ENCODE peak calls at places on chromosomes 1 and 21, in nine cellular contexts. I is keratinocyte, B is heart right ventricle, S is fibroblast of lung, R is Calu3, X is endothelial cell, Y is AG04450, K is transverse colon, E is left lung. Q is an unnamed sample.

GRCh38 chr1:56135069-56135863 is 444.1 kb downstream of the PLPP3 start:
- DNase-seq in I (no peak), B (no peak), S (no peak), R (no peak), X (no peak), Y (no peak), K (no peak), E (no peak), Q (no peak)

GRCh38 chr1:24384251-24385090 is 29.1 kb downstream of the STPG1 start:
- DNase-seq in I (no peak), B (no peak), S (peak), R (no peak), X (no peak), Y (no peak), K (peak), E (no peak), Q (no peak)

GRCh38 chr1:179141592-179142244 is 59.8 kb downstream of the TOR3A start:
- DNase-seq in I (no peak), B (no peak), S (peak), R (no peak), X (no peak), Y (peak), K (no peak), E (no peak), Q (no peak)

GRCh38 chr1:197027359-197027758 is 39.7 kb downstream of the F13B start:
- DNase-seq in I (no peak), B (no peak), S (no peak), R (peak), X (no peak), Y (no peak), K (no peak), E (no peak), Q (no peak)

GRCh38 chr21:38839683-38840286 is 34.1 kb downstream of the ETS2 start:
- DNase-seq in I (no peak), B (no peak), S (peak), R (no peak), X (no peak), Y (peak), K (no peak), E (no peak), Q (no peak)

GRCh38 chr1:190175320-190175719 is 302.3 kb downstream of the BRINP3 start:
- DNase-seq in I (no peak), B (no peak), S (peak), R (no peak), X (no peak), Y (peak), K (no peak), E (no peak), Q (no peak)

GRCh38 chr1:56963667-56964066 is 2.1 kb downstream of the C8B start:
- DNase-seq in I (no peak), B (no peak), S (peak), R (no peak), X (no peak), Y (no peak), K (no peak), E (no peak), Q (no peak)

GRCh38 chr1:9121891-9122409 is 7.0 kb downstream of the GPR157 start:
- DNase-seq in I (no peak), B (no peak), S (no peak), R (no peak), X (no peak), Y (no peak), K (no peak), E (peak), Q (no peak)

GRCh38 chr1:3633344-3634058 is 8.7 kb downstream of the TPRG1L start:
- DNase-seq in I (no peak), B (no peak), S (no peak), R (no peak), X (no peak), Y (no peak), K (no peak), E (peak), Q (no peak)

GRCh38 chr21:45318146-45318555 is 30.5 kb upstream of the POFUT2 start:
- DNase-seq in I (no peak), B (no peak), S (no peak), R (no peak), X (no peak), Y (no peak), K (no peak), E (no peak), Q (no peak)

GRCh38 chr21:17461014-17461413 is 51.8 kb upstream of the CXADR start:
- DNase-seq in I (no peak), B (peak), S (peak), R (no peak), X (no peak), Y (peak), K (no peak), E (no peak), Q (peak)

GRCh38 chr1:87210151-87210550 is 118.5 kb upstream of the LMO4 start:
- DNase-seq in I (no peak), B (no peak), S (no peak), R (no peak), X (no peak), Y (no peak), K (no peak), E (no peak), Q (no peak)

GRCh38 chr1:19676438-19676922 is 11.8 kb downstream of the HTR6 start:
- DNase-seq in I (no peak), B (peak), S (peak), R (peak), X (peak), Y (peak), K (peak), E (no peak), Q (no peak)

GRCh38 chr1:53593758-53594380 is 134.7 kb downstream of the DMRTB1 start:
- DNase-seq in I (no peak), B (no peak), S (peak), R (no peak), X (peak), Y (no peak), K (peak), E (no peak), Q (peak)

GRCh38 chr21:35850542-35851103 is 209.7 kb downstream of the SETD4 start:
- DNase-seq in I (no peak), B (no peak), S (no peak), R (no peak), X (no peak), Y (no peak), K (no peak), E (no peak), Q (no peak)

GRCh38 chr21:35853321-35853922 is 206.9 kb downstream of the SETD4 start:
- DNase-seq in I (no peak), B (no peak), S (peak), R (no peak), X (no peak), Y (no peak), K (no peak), E (no peak), Q (no peak)

GRCh38 chr21:35850029-35850428 is 210.3 kb downstream of the SETD4 start:
- DNase-seq in I (no peak), B (no peak), S (peak), R (no peak), X (no peak), Y (peak), K (no peak), E (no peak), Q (no peak)

GRCh38 chr21:35852820-35853219 is 207.5 kb downstream of the SETD4 start:
- DNase-seq in I (no peak), B (no peak), S (no peak), R (no peak), X (no peak), Y (no peak), K (no peak), E (no peak), Q (no peak)

GRCh38 chr21:35849131-35849530 is 211.2 kb downstream of the SETD4 start:
- DNase-seq in I (no peak), B (peak), S (no peak), R (no peak), X (no peak), Y (no peak), K (no peak), E (no peak), Q (no peak)
- TF ChIP-seq CTCF in I (no peak), B (no peak), S (no peak), R (no peak), X (no peak), Y (no peak), K (no peak), E (no peak), Q (no peak)

GRCh38 chr1:2229032-2229920 is 1.2 kb downstream of the SKI start:
- DNase-seq in I (no peak), B (no peak), S (peak), R (peak), X (peak), Y (no peak), K (peak), E (peak), Q (peak)
- TF ChIP-seq CTCF in I (peak), B (no peak), S (no peak), R (no peak), X (no peak), Y (peak), K (no peak), E (no peak), Q (no peak)

DNA sequence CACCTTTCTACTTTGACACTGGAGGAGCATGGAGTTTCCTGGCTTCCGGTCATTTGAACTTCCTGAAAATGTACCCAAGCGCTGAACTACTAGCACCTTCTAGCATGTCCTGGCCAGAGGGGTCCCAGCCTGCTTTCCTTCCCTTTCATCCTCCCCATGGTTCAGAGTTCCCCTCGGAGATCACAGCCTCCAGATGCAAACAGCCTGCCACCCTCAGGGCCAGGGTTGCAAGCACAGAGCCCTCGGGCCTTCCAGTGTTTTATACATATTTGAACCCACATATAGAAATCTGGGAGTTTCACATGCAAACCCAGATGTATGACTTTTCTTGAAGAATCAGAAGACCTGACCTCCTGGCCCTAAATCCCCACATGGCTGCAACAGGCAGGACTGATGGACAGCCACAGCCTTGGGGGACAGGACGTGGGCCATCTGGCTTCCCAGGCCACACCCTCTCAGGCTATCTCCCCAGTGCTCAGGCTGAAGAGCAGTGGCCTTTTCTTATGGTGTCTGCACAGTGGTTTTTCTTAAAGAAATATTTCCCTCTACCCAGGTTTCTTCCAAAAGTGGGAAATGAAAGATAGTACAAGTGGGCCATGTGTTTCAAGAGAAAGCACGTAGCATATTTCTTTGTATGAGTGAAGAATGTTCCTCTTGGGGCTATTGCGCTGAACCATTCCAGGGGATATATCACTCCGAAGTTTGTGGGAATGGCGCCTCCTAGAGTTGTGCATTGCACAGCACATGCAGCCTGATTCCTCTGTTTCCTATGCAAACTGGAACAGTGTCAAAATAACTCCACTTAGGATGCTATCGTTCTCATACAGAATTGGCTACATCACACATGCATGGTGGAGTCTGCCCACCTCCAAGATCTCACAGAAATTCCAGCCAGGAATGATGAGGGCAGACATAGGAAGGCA is 232.0 kb upstream of the VAMP3 start:
- DNase-seq in I (no peak), B (no peak), S (no peak), R (no peak), X (no peak), Y (no peak), K (no peak), E (no peak), Q (no peak)
- TF ChIP-seq CTCF in I (peak), B (no peak), S (peak), R (no peak), X (no peak), Y (no peak), K (no peak), E (no peak), Q (no peak)

GRCh38 chr1:109567823-109568222 is 19.4 kb downstream of the GNAI3 start:
- DNase-seq in I (no peak), B (no peak), S (no peak), R (no peak), X (no peak), Y (no peak), K (no peak), E (no peak), Q (no peak)
- TF ChIP-seq CTCF in I (no peak), B (no peak), S (no peak), R (no peak), X (no peak), Y (no peak), K (peak), E (no peak), Q (no peak)

GRCh38 chr1:162663086-162663485 is 30.8 kb downstream of the DDR2 start:
- DNase-seq in I (no peak), B (no peak), S (no peak), R (no peak), X (no peak), Y (no peak), K (no peak), E (no peak), Q (no peak)
- TF ChIP-seq CTCF in I (no peak), B (no peak), S (no peak), R (no peak), X (no peak), Y (no peak), K (no peak), E (no peak), Q (no peak)

GRCh38 chr1:70542856-70543255 is 131.8 kb downstream of the CTH start:
- DNase-seq in I (no peak), B (no peak), S (no peak), R (no peak), X (no peak), Y (no peak), K (no peak), E (no peak), Q (no peak)
- TF ChIP-seq CTCF in I (no peak), B (no peak), S (no peak), R (no peak), X (no peak), Y (no peak), K (no peak), E (no peak), Q (no peak)